ENCODE peak calls at places on chromosomes 3 and 15, in seven cellular contexts. One of them, this sample, is unnamed.

GRCh38 chr3:166527325-166527724 is 690.1 kb upstream of the BCHE start:
- DNase-seq in effector CD4-positive, alpha-beta T cell: no peak
- DNase-seq in glutamatergic neuron: no peak
- DNase-seq in C1 segment of cervical spinal cord: no peak
- DNase-seq in bronchial epithelial cell: peak; percentile 34
- DNase-seq in fibroblast of lung: peak; percentile 65
- DNase-seq in SK-N-SH: no peak
- DNase-seq in this sample: no peak

GRCh38 chr3:109050591-109051167 is 67.3 kb downstream of the MORC1 start:
- DNase-seq in effector CD4-positive, alpha-beta T cell: no peak
- DNase-seq in glutamatergic neuron: peak; percentile 17
- DNase-seq in C1 segment of cervical spinal cord: no peak
- DNase-seq in bronchial epithelial cell: peak; percentile 10
- DNase-seq in fibroblast of lung: peak; percentile 39
- DNase-seq in SK-N-SH: peak; percentile 20
- DNase-seq in this sample: peak; percentile 21

GRCh38 chr3:73610493-73610892 is 14.2 kb downstream of the PDZRN3 start:
- DNase-seq in effector CD4-positive, alpha-beta T cell: no peak
- DNase-seq in glutamatergic neuron: no peak
- DNase-seq in C1 segment of cervical spinal cord: no peak
- DNase-seq in bronchial epithelial cell: no peak
- DNase-seq in fibroblast of lung: no peak
- DNase-seq in SK-N-SH: no peak
- DNase-seq in this sample: no peak

GRCh38 chr15:61227269-61228024 is 1.7 kb downstream of the RORA start:
- DNase-seq in effector CD4-positive, alpha-beta T cell: no peak
- DNase-seq in glutamatergic neuron: peak; percentile 73
- DNase-seq in C1 segment of cervical spinal cord: peak; percentile 26
- DNase-seq in bronchial epithelial cell: peak; percentile 17
- DNase-seq in fibroblast of lung: peak; percentile 52
- DNase-seq in SK-N-SH: peak; percentile 76
- DNase-seq in this sample: no peak

GRCh38 chr3:67037615-67038014 is 39.5 kb downstream of the KBTBD8 start:
- DNase-seq in effector CD4-positive, alpha-beta T cell: no peak
- DNase-seq in glutamatergic neuron: no peak
- DNase-seq in C1 segment of cervical spinal cord: no peak
- DNase-seq in bronchial epithelial cell: peak; percentile 30
- DNase-seq in fibroblast of lung: peak; percentile 58
- DNase-seq in SK-N-SH: no peak
- DNase-seq in this sample: no peak

GRCh38 chr3:148950806-148951205 is 40.5 kb upstream of the GYG1 start:
- DNase-seq in effector CD4-positive, alpha-beta T cell: no peak
- DNase-seq in glutamatergic neuron: no peak
- DNase-seq in C1 segment of cervical spinal cord: no peak
- DNase-seq in bronchial epithelial cell: no peak
- DNase-seq in fibroblast of lung: peak; percentile 37
- DNase-seq in SK-N-SH: no peak
- DNase-seq in this sample: no peak

GRCh38 chr15:69958494-69959134 is 139.1 kb downstream of the TLE3 start:
- DNase-seq in effector CD4-positive, alpha-beta T cell: no peak
- DNase-seq in glutamatergic neuron: no peak
- DNase-seq in C1 segment of cervical spinal cord: no peak
- DNase-seq in bronchial epithelial cell: no peak
- DNase-seq in fibroblast of lung: no peak
- DNase-seq in SK-N-SH: no peak
- DNase-seq in this sample: no peak

GRCh38 chr3:167675835-167676234 is 22.1 kb upstream of the WDR49 start:
- DNase-seq in effector CD4-positive, alpha-beta T cell: no peak
- DNase-seq in glutamatergic neuron: no peak
- DNase-seq in C1 segment of cervical spinal cord: no peak
- DNase-seq in bronchial epithelial cell: no peak
- DNase-seq in fibroblast of lung: peak; percentile 18
- DNase-seq in SK-N-SH: no peak
- DNase-seq in this sample: no peak

GRCh38 chr3:111585214-111585613 is 9.9 kb downstream of the ZBED2 start:
- DNase-seq in effector CD4-positive, alpha-beta T cell: no peak
- DNase-seq in glutamatergic neuron: no peak
- DNase-seq in C1 segment of cervical spinal cord: no peak
- DNase-seq in bronchial epithelial cell: peak; percentile 93
- DNase-seq in fibroblast of lung: no peak
- DNase-seq in SK-N-SH: no peak
- DNase-seq in this sample: peak; percentile 79

GRCh38 chr3:183699238-183699947 is 1.8 kb downstream of the YEATS2 start:
- DNase-seq in effector CD4-positive, alpha-beta T cell: no peak
- DNase-seq in glutamatergic neuron: no peak
- DNase-seq in C1 segment of cervical spinal cord: no peak
- DNase-seq in bronchial epithelial cell: no peak
- DNase-seq in fibroblast of lung: no peak
- DNase-seq in SK-N-SH: no peak
- DNase-seq in this sample: no peak

GRCh38 chr15:69193948-69194827 is 33.8 kb downstream of the GLCE start:
- DNase-seq in effector CD4-positive, alpha-beta T cell: no peak
- DNase-seq in glutamatergic neuron: no peak
- DNase-seq in C1 segment of cervical spinal cord: no peak
- DNase-seq in bronchial epithelial cell: peak; percentile 15
- DNase-seq in fibroblast of lung: peak; percentile 31
- DNase-seq in SK-N-SH: no peak
- DNase-seq in this sample: no peak

GRCh38 chr3:71524688-71525087 is 58.8 kb downstream of the FOXP1 start:
- DNase-seq in effector CD4-positive, alpha-beta T cell: no peak
- DNase-seq in glutamatergic neuron: peak; percentile 40
- DNase-seq in C1 segment of cervical spinal cord: no peak
- DNase-seq in bronchial epithelial cell: no peak
- DNase-seq in fibroblast of lung: no peak
- DNase-seq in SK-N-SH: no peak
- DNase-seq in this sample: peak; percentile 54

GRCh38 chr3:150069158-150069536 is 98.5 kb upstream of the PFN2 start:
- DNase-seq in effector CD4-positive, alpha-beta T cell: no peak
- DNase-seq in glutamatergic neuron: peak; percentile 30
- DNase-seq in C1 segment of cervical spinal cord: no peak
- DNase-seq in bronchial epithelial cell: no peak
- DNase-seq in fibroblast of lung: no peak
- DNase-seq in SK-N-SH: no peak
- DNase-seq in this sample: no peak

GRCh38 chr3:184489457-184489856 is 72.1 kb upstream of the EPHB3 start:
- DNase-seq in effector CD4-positive, alpha-beta T cell: no peak
- DNase-seq in glutamatergic neuron: no peak
- DNase-seq in C1 segment of cervical spinal cord: no peak
- DNase-seq in bronchial epithelial cell: no peak
- DNase-seq in fibroblast of lung: no peak
- DNase-seq in SK-N-SH: no peak
- DNase-seq in this sample: no peak

GRCh38 chr15:58213587-58214360 is 75.6 kb downstream of the AQP9 start:
- DNase-seq in effector CD4-positive, alpha-beta T cell: no peak
- DNase-seq in glutamatergic neuron: no peak
- DNase-seq in C1 segment of cervical spinal cord: no peak
- DNase-seq in bronchial epithelial cell: peak; percentile 43
- DNase-seq in fibroblast of lung: peak; percentile 88
- DNase-seq in SK-N-SH: no peak
- DNase-seq in this sample: no peak

GRCh38 chr15:76201536-76202255 is 109.6 kb downstream of the ETFA start:
- DNase-seq in effector CD4-positive, alpha-beta T cell: no peak
- DNase-seq in glutamatergic neuron: no peak
- DNase-seq in C1 segment of cervical spinal cord: no peak
- DNase-seq in bronchial epithelial cell: no peak
- DNase-seq in fibroblast of lung: no peak
- DNase-seq in SK-N-SH: no peak
- DNase-seq in this sample: no peak

GRCh38 chr3:71733319-71733718 is 8.1 kb upstream of the EIF4E3 start:
- DNase-seq in effector CD4-positive, alpha-beta T cell: no peak
- DNase-seq in glutamatergic neuron: no peak
- DNase-seq in C1 segment of cervical spinal cord: no peak
- DNase-seq in bronchial epithelial cell: no peak
- DNase-seq in fibroblast of lung: no peak
- DNase-seq in SK-N-SH: no peak
- DNase-seq in this sample: no peak

GRCh38 chr3:156812521-156813335 is 13.4 kb upstream of the LEKR1 start:
- DNase-seq in effector CD4-positive, alpha-beta T cell: no peak
- DNase-seq in glutamatergic neuron: no peak
- DNase-seq in C1 segment of cervical spinal cord: no peak
- DNase-seq in bronchial epithelial cell: peak; percentile 100
- DNase-seq in fibroblast of lung: peak; percentile 53
- DNase-seq in SK-N-SH: no peak
- DNase-seq in this sample: peak; percentile 72

GRCh38 chr15:74791667-74792066 is 9.8 kb downstream of the CSK start:
- DNase-seq in effector CD4-positive, alpha-beta T cell: no peak
- DNase-seq in glutamatergic neuron: no peak
- DNase-seq in C1 segment of cervical spinal cord: no peak
- DNase-seq in bronchial epithelial cell: no peak
- DNase-seq in fibroblast of lung: no peak
- DNase-seq in SK-N-SH: no peak
- DNase-seq in this sample: no peak

GRCh38 chr3:113606539-113607218 is 74.3 kb downstream of the SIDT1 start:
- DNase-seq in effector CD4-positive, alpha-beta T cell: no peak
- DNase-seq in glutamatergic neuron: no peak
- DNase-seq in C1 segment of cervical spinal cord: no peak
- DNase-seq in bronchial epithelial cell: no peak
- DNase-seq in fibroblast of lung: no peak
- DNase-seq in SK-N-SH: no peak
- DNase-seq in this sample: no peak

GRCh38 chr15:33801954-33802353 is 166.3 kb upstream of the CHRM5 start:
- DNase-seq in effector CD4-positive, alpha-beta T cell: no peak
- DNase-seq in glutamatergic neuron: no peak
- DNase-seq in C1 segment of cervical spinal cord: no peak
- DNase-seq in bronchial epithelial cell: peak; percentile 8
- DNase-seq in fibroblast of lung: no peak
- DNase-seq in SK-N-SH: no peak
- DNase-seq in this sample: no peak

GRCh38 chr15:58037902-58038301 is 27.6 kb downstream of the ALDH1A2 start:
- DNase-seq in effector CD4-positive, alpha-beta T cell: no peak
- DNase-seq in glutamatergic neuron: no peak
- DNase-seq in C1 segment of cervical spinal cord: no peak
- DNase-seq in bronchial epithelial cell: no peak
- DNase-seq in fibroblast of lung: no peak
- DNase-seq in SK-N-SH: no peak
- DNase-seq in this sample: no peak

GRCh38 chr15:47516576-47517371 is 200.5 kb upstream of the SEMA6D start:
- DNase-seq in effector CD4-positive, alpha-beta T cell: no peak
- DNase-seq in glutamatergic neuron: no peak
- DNase-seq in C1 segment of cervical spinal cord: no peak
- DNase-seq in bronchial epithelial cell: peak; percentile 75
- DNase-seq in fibroblast of lung: peak; percentile 54
- DNase-seq in SK-N-SH: no peak
- DNase-seq in this sample: no peak

GRCh38 chr3:115347737-115348136 is 200.6 kb upstream of the ZBTB20 start:
- DNase-seq in effector CD4-positive, alpha-beta T cell: no peak
- DNase-seq in glutamatergic neuron: no peak
- DNase-seq in C1 segment of cervical spinal cord: no peak
- DNase-seq in bronchial epithelial cell: no peak
- DNase-seq in fibroblast of lung: no peak
- DNase-seq in SK-N-SH: no peak
- DNase-seq in this sample: no peak

GRCh38 chr15:94478763-94479162 is 247.4 kb downstream of the MCTP2 start:
- DNase-seq in effector CD4-positive, alpha-beta T cell: no peak
- DNase-seq in glutamatergic neuron: peak; percentile 18
- DNase-seq in C1 segment of cervical spinal cord: no peak
- DNase-seq in bronchial epithelial cell: no peak
- DNase-seq in fibroblast of lung: no peak
- DNase-seq in SK-N-SH: no peak
- DNase-seq in this sample: no peak

GRCh38 chr15:30985081-30985531 is 6.3 kb downstream of the MTMR10 start:
- DNase-seq in effector CD4-positive, alpha-beta T cell: no peak
- DNase-seq in glutamatergic neuron: no peak
- DNase-seq in C1 segment of cervical spinal cord: peak; percentile 56
- DNase-seq in bronchial epithelial cell: peak; percentile 8
- DNase-seq in fibroblast of lung: peak; percentile 5
- DNase-seq in SK-N-SH: peak; percentile 25
- DNase-seq in this sample: no peak

GRCh38 chr3:27720899-27721716 is 1.0 kb downstream of the EOMES start:
- DNase-seq in effector CD4-positive, alpha-beta T cell: no peak
- DNase-seq in glutamatergic neuron: no peak
- DNase-seq in C1 segment of cervical spinal cord: no peak
- DNase-seq in bronchial epithelial cell: peak; percentile 64
- DNase-seq in fibroblast of lung: no peak
- DNase-seq in SK-N-SH: peak; percentile 39
- DNase-seq in this sample: no peak

GRCh38 chr3:14330508-14330907 is 71.9 kb upstream of the SLC6A6 start:
- DNase-seq in effector CD4-positive, alpha-beta T cell: no peak
- DNase-seq in glutamatergic neuron: no peak
- DNase-seq in C1 segment of cervical spinal cord: no peak
- DNase-seq in bronchial epithelial cell: no peak
- DNase-seq in fibroblast of lung: no peak
- DNase-seq in SK-N-SH: no peak
- DNase-seq in this sample: no peak

GRCh38 chr3:64038252-64038651 is 15.0 kb upstream of the PSMD6 start:
- DNase-seq in effector CD4-positive, alpha-beta T cell: no peak
- DNase-seq in glutamatergic neuron: peak; percentile 33
- DNase-seq in C1 segment of cervical spinal cord: no peak
- DNase-seq in bronchial epithelial cell: no peak
- DNase-seq in fibroblast of lung: no peak
- DNase-seq in SK-N-SH: no peak
- DNase-seq in this sample: no peak

GRCh38 chr3:72227536-72228070 is 442.7 kb upstream of the PROK2 start:
- DNase-seq in effector CD4-positive, alpha-beta T cell: no peak
- DNase-seq in glutamatergic neuron: no peak
- DNase-seq in C1 segment of cervical spinal cord: no peak
- DNase-seq in bronchial epithelial cell: no peak
- DNase-seq in fibroblast of lung: no peak
- DNase-seq in SK-N-SH: no peak
- DNase-seq in this sample: no peak

GRCh38 chr3:167913218-167913902 is 177.8 kb downstream of the SERPINI1 start:
- DNase-seq in effector CD4-positive, alpha-beta T cell: no peak
- DNase-seq in glutamatergic neuron: no peak
- DNase-seq in C1 segment of cervical spinal cord: no peak
- DNase-seq in bronchial epithelial cell: peak; percentile 15
- DNase-seq in fibroblast of lung: peak; percentile 30
- DNase-seq in SK-N-SH: peak; percentile 10
- DNase-seq in this sample: no peak

GRCh38 chr15:99928429-99928981 is 195.3 kb upstream of the LYSMD4 start:
- DNase-seq in effector CD4-positive, alpha-beta T cell: peak; percentile 84
- DNase-seq in glutamatergic neuron: peak; percentile 76
- DNase-seq in C1 segment of cervical spinal cord: peak; percentile 42
- DNase-seq in bronchial epithelial cell: peak; percentile 18
- DNase-seq in fibroblast of lung: peak; percentile 72
- DNase-seq in SK-N-SH: peak; percentile 82
- DNase-seq in this sample: peak; percentile 48

GRCh38 chr3:46097691-46098241 is 70.5 kb upstream of the XCR1 start:
- DNase-seq in effector CD4-positive, alpha-beta T cell: no peak
- DNase-seq in glutamatergic neuron: no peak
- DNase-seq in C1 segment of cervical spinal cord: no peak
- DNase-seq in bronchial epithelial cell: no peak
- DNase-seq in fibroblast of lung: peak; percentile 87
- DNase-seq in SK-N-SH: no peak
- DNase-seq in this sample: no peak

GRCh38 chr3:63807901-63808589 is 11.1 kb upstream of the C3orf49 start:
- DNase-seq in effector CD4-positive, alpha-beta T cell: no peak
- DNase-seq in glutamatergic neuron: no peak
- DNase-seq in C1 segment of cervical spinal cord: no peak
- DNase-seq in bronchial epithelial cell: no peak
- DNase-seq in fibroblast of lung: no peak
- DNase-seq in SK-N-SH: no peak
- DNase-seq in this sample: no peak

This sample was measured in RCC 7860.